ENCODE peak calls at places on chromosomes 11 and 22, in five cellular contexts. B is neural progenitor cell; Q is stomach; C is spleen; H is CD8-positive, alpha-beta T cell. E is an unnamed sample.
A peak's percentile ranks its signal among the peaks of the same experiment; 100 is the strongest.

GRCh38 chr11:47980093-47980906 is at the start of gene PTPRJ:
- DNase-seq in Q (peak; percentile 70), C (peak; percentile 93), B (peak; percentile 91), H (no peak), E (peak; percentile 50)

GRCh38 chr11:24060125-24060524 is 436.7 kb upstream of the LUZP2 start:
- DNase-seq in C (no peak), B (no peak), H (no peak), Q (no peak), E (no peak)

GRCh38 chr22:37529652-37530345 is 10.6 kb upstream of the CARD10 start:
- DNase-seq in C (no peak), B (no peak), Q (no peak), H (no peak), E (no peak)

GRCh38 chr11:30503156-30503555 is 83.0 kb downstream of the MPPED2 start:
- DNase-seq in Q (no peak), C (no peak), B (no peak), H (no peak), E (no peak)

GRCh38 chr11:76208829-76209670 is 2.7 kb upstream of the WNT11 start:
- DNase-seq in C (peak; percentile 95), B (peak; percentile 92), H (peak; percentile 55), Q (peak; percentile 69), E (peak; percentile 82)

GRCh38 chr11:87425943-87426342 is 388.2 kb downstream of the TMEM135 start:
- DNase-seq in Q (no peak), C (no peak), H (no peak), B (no peak), E (no peak)

GRCh38 chr22:23094260-23094659 is 23.9 kb downstream of the GNAZ start:
- DNase-seq in C (no peak), H (no peak), Q (no peak), B (no peak), E (no peak)

GRCh38 chr11:44889266-44889665 is 61.4 kb downstream of the TP53I11 start:
- DNase-seq in C (no peak), B (no peak), Q (no peak), H (no peak), E (no peak)

GRCh38 chr22:33865248-33865647 is 55.0 kb downstream of the LARGE1 start:
- DNase-seq in C (no peak), B (no peak), H (no peak), Q (no peak), E (no peak)

GRCh38 chr22:30328466-30329049 is 1.8 kb upstream of the TBC1D10A start:
- DNase-seq in C (no peak), B (no peak), Q (no peak), H (no peak), E (no peak)

GRCh38 chr22:23263651-23264555 is 83.6 kb downstream of the BCR start:
- DNase-seq in Q (peak; percentile 59), H (peak; percentile 30), C (peak; percentile 88), B (no peak), E (no peak)

GRCh38 chr11:35163707-35164496 is 24.9 kb downstream of the CD44 start:
- DNase-seq in Q (no peak), H (no peak), C (no peak), B (no peak), E (no peak)
- TF ChIP-seq CTCF in Q (no peak), H (peak; percentile 53), C (peak; percentile 55), B (no peak), E (peak; percentile 20)

DNA sequence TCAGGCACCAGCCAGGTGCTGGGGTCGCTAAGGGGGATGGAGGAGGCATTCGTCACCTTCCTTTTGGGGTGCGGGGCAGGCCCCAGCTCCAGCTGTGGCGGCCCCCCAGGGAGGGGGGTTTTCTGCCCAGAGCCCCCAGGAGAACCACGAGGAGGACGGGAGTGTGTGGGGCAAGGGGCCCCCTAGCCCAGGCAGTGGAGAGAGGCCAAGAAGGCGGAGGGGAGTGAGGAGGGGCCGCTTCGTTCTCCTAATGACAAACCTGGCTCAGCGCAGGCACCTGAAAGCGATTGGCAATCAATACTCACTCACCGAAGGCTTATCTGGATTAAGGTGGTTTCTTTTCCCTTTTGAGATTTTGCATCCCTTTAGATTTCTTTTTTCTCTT is 122.5 kb downstream of the BRD1 start:
- DNase-seq in H (no peak), C (no peak), Q (no peak), B (no peak), E (no peak)
- H3K4me1 ChIP-seq in H (peaks cover 5% of the 10 kb centered on the region), C (no peaks in the 10 kb centered on the region), Q (no peaks in the 10 kb centered on the region), B (no peaks in the 10 kb centered on the region), E (no peaks in the 10 kb centered on the region)

GRCh38 chr22:50705851-50706351 is 32.1 kb upstream of the ACR start:
- DNase-seq in B (no peak), Q (no peak), C (peak; percentile 66), H (no peak), E (peak; percentile 13)
- H3K27ac ChIP-seq in B (no peak overlapping the region), Q (no peak overlapping the region), C (peak overlapping the region; percentile 14), H (no peak overlapping the region), E (peak overlapping the region; percentile 46)

GRCh38 chr11:119863811-119864601 is 135.0 kb upstream of the NECTIN1 start:
- DNase-seq in Q (no peak), B (peak; percentile 16), C (peak; percentile 38), H (no peak), E (no peak)
- TF ChIP-seq CTCF in Q (no peak), B (no peak), C (no peak), H (no peak), E (no peak)